ENCODE peak calls at places on chromosomes 5 and 9, in ten cellular contexts. G is activated T-cell treated with anti-CD3 and anti-CD28 coated beads, Interleukin-2, amount 50 U/mL, for 72 hours; E is ACHN; J is activated T-helper 9 cell treated with anti-CD3 and anti-CD28 coated beads, Interleukin-2, amount 50 U/mL, for 16 hours; H is NCI-H1092; K is T-helper 9 cell; O is cardiac fibroblast; P is PC-9; M is ecto neural progenitor cell; I is GM23248. F is an unnamed sample.

GRCh38 chr9:135377431-135377830 is 102.2 kb upstream of the PPP1R26 start:
- DNase-seq in G (no peak), E (no peak), J (no peak), H (no peak), K (no peak), O (no peak), P (no peak), M (no peak), I (no peak), F (no peak)

GRCh38 chr9:102631559-102631958 is 363.6 kb upstream of the CYLC2 start:
- DNase-seq in G (no peak), E (peak; percentile 45), J (no peak), H (no peak), K (no peak), O (peak; percentile 26), P (no peak), M (no peak), I (peak; percentile 10), F (no peak)

GRCh38 chr5:119708076-119708790 is 78.9 kb downstream of the FAM170A start:
- DNase-seq in G (no peak), E (no peak), J (no peak), H (no peak), K (no peak), O (no peak), P (no peak), M (no peak), I (no peak), F (no peak)

GRCh38 chr5:59542841-59543825 is 350.4 kb downstream of the PDE4D start:
- DNase-seq in G (no peak), E (peak; percentile 87), J (no peak), H (peak; percentile 8), K (no peak), O (peak; percentile 48), P (no peak), M (no peak), I (no peak), F (peak; percentile 2)

GRCh38 chr5:17154211-17154996 is 63.0 kb upstream of the BASP1 start:
- DNase-seq in G (no peak), E (no peak), J (no peak), H (no peak), K (no peak), O (peak; percentile 88), P (peak; percentile 20), M (no peak), I (peak; percentile 91), F (peak; percentile 52)

GRCh38 chr9:130541533-130541932 is 37.8 kb upstream of the FUBP3 start:
- DNase-seq in G (no peak), E (no peak), J (no peak), H (no peak), K (no peak), O (no peak), P (no peak), M (no peak), I (no peak), F (no peak)

GRCh38 chr9:86801246-86801645 is 146.1 kb downstream of the GAS1 start:
- DNase-seq in G (no peak), E (no peak), J (no peak), H (no peak), K (no peak), O (no peak), P (no peak), M (peak; percentile 13), I (peak; percentile 30), F (peak; percentile 19)

GRCh38 chr9:111178361-111179043 is 140.2 kb upstream of the LPAR1 start:
- DNase-seq in G (no peak), E (peak; percentile 93), J (no peak), H (no peak), K (no peak), O (peak; percentile 79), P (no peak), M (no peak), I (peak; percentile 81), F (peak; percentile 43)

GRCh38 chr5:33470544-33470943 is 29.8 kb downstream of the TARS1 start:
- DNase-seq in G (no peak), E (peak; percentile 33), J (no peak), H (no peak), K (no peak), O (peak; percentile 81), P (peak; percentile 30), M (no peak), I (peak; percentile 61), F (no peak)

GRCh38 chr9:137029058-137029922 is 1.3 kb upstream of the ABCA2 start:
- DNase-seq in G (peak; percentile 91), E (peak; percentile 58), J (peak; percentile 66), H (peak; percentile 29), K (peak; percentile 75), O (peak; percentile 63), P (peak; percentile 86), M (peak; percentile 92), I (peak; percentile 69), F (peak; percentile 74)

GRCh38 chr5:110770286-110770685 is 31.5 kb downstream of the SLC25A46 start:
- DNase-seq in G (no peak), E (no peak), J (no peak), H (no peak), K (no peak), O (no peak), P (no peak), M (no peak), I (no peak), F (no peak)

GRCh38 chr5:34606101-34606500 is 50.0 kb upstream of the RAI14 start:
- DNase-seq in G (no peak), E (no peak), J (no peak), H (no peak), K (no peak), O (no peak), P (no peak), M (no peak), I (no peak), F (no peak)

GRCh38 chr5:56501949-56502557 is 268.9 kb upstream of the ANKRD55 start:
- DNase-seq in G (no peak), E (no peak), J (no peak), H (no peak), K (no peak), O (no peak), P (no peak), M (no peak), I (no peak), F (no peak)

GRCh38 chr9:69542048-69542447 is 130.1 kb downstream of the APBA1 start:
- DNase-seq in G (no peak), E (no peak), J (no peak), H (no peak), K (no peak), O (no peak), P (no peak), M (no peak), I (no peak), F (no peak)

GRCh38 chr9:6877671-6878161 is 119.9 kb downstream of the KDM4C start:
- DNase-seq in G (no peak), E (peak; percentile 84), J (no peak), H (no peak), K (no peak), O (peak; percentile 77), P (no peak), M (no peak), I (peak; percentile 86), F (peak; percentile 62)

GRCh38 chr9:116337015-116337414 is 183.4 kb downstream of the PAPPA start:
- DNase-seq in G (no peak), E (peak; percentile 65), J (no peak), H (no peak), K (no peak), O (peak; percentile 59), P (no peak), M (no peak), I (peak; percentile 74), F (peak; percentile 33)

GRCh38 chr5:128084228-128085167 is 932 bp downstream of the SLC12A2 start:
- DNase-seq in G (peak; percentile 60), E (peak; percentile 30), J (peak; percentile 24), H (no peak), K (peak; percentile 42), O (peak; percentile 32), P (peak; percentile 31), M (peak; percentile 68), I (peak; percentile 58), F (peak; percentile 8)

GRCh38 chr5:9429691-9430215 is 116.1 kb downstream of the SEMA5A start:
- DNase-seq in G (no peak), E (no peak), J (no peak), H (no peak), K (no peak), O (no peak), P (no peak), M (no peak), I (no peak), F (no peak)

GRCh38 chr5:24621809-24622208 is 23.0 kb downstream of the CDH10 start:
- DNase-seq in G (no peak), E (peak; percentile 7), J (no peak), H (no peak), K (no peak), O (peak; percentile 35), P (no peak), M (no peak), I (peak; percentile 37), F (no peak)

GRCh38 chr5:84870369-84870768 is 485.7 kb upstream of the EDIL3 start:
- DNase-seq in G (no peak), E (no peak), J (no peak), H (no peak), K (no peak), O (no peak), P (no peak), M (no peak), I (no peak), F (no peak)

F was measured in AG08395.